ENCODE peak calls at places on chromosomes 13 and 19, in six cellular contexts. I is uterus; D is CD8-positive, alpha-beta memory T cell; Z is testis; W is mesenchymal stem cell; L is left ventricle myocardium inferior. M is an unnamed sample. For H3K36me3, the result is how much of the 10 kb centered on the place peaks cover.

GRCh38 chr19:56642711-56643459 is at the start of gene SMIM17:
- DNase-seq in I (no peak), D (no peak), Z (no peak), W (no peak), L (no peak), M (no peak)

GRCh38 chr13:31073859-31074718 is 87.6 kb downstream of the HSPH1 start:
- DNase-seq in I (no peak), D (no peak), Z (no peak), W (peak), L (no peak), M (no peak)

GRCh38 chr13:94731028-94731427 is 18.7 kb upstream of the SOX21 start:
- DNase-seq in I (no peak), D (no peak), Z (no peak), W (no peak), L (no peak), M (no peak)

GRCh38 chr13:30905932-30906383 is at the start of gene MEDAG:
- DNase-seq in I (peak), D (no peak), Z (peak), W (peak), L (peak), M (no peak)

GRCh38 chr13:40452038-40452666 is 214.3 kb downstream of the FOXO1 start:
- DNase-seq in I (no peak), D (no peak), Z (no peak), W (no peak), L (no peak), M (no peak)

GRCh38 chr13:102400619-102401125 is 1.2 kb downstream of the FGF14 start:
- DNase-seq in I (peak), D (peak), Z (no peak), W (peak), L (peak), M (no peak)

GRCh38 chr13:46063292-46063691 is 10.7 kb upstream of the ZC3H13 start:
- DNase-seq in I (no peak), D (no peak), Z (no peak), W (no peak), L (no peak), M (no peak)

GRCh38 chr13:73179906-73180305 is 121.1 kb downstream of the KLF5 start:
- DNase-seq in I (no peak), D (no peak), Z (no peak), W (peak), L (no peak), M (no peak)

GRCh38 chr19:18659281-18660050 is 22.6 kb downstream of the KLHL26 start:
- DNase-seq in I (peak), D (no peak), Z (no peak), W (peak), L (peak), M (no peak)

GRCh38 chr19:410243-410781 is 1.4 kb upstream of the C2CD4C start:
- DNase-seq in I (no peak), D (no peak), Z (no peak), W (no peak), L (no peak), M (no peak)

GRCh38 chr13:65932587-65933239 is 1297.4 kb downstream of the PCDH9 start:
- DNase-seq in I (no peak), D (no peak), Z (no peak), W (peak), L (no peak), M (peak)

GRCh38 chr13:106468948-106469590 is 66.4 kb downstream of the EFNB2 start:
- DNase-seq in I (no peak), D (no peak), Z (no peak), W (no peak), L (no peak), M (no peak)

GRCh38 chr19:6611441-6611852 is 20.5 kb upstream of the CD70 start:
- DNase-seq in I (no peak), D (no peak), Z (no peak), W (no peak), L (no peak), M (no peak)

GRCh38 chr19:12350185-12350889 is 15.1 kb downstream of the ZNF442 start:
- DNase-seq in I (no peak), D (no peak), Z (no peak), W (no peak), L (no peak), M (no peak)

GRCh38 chr19:30898353-30899103 is 450.7 kb downstream of the TSHZ3 start:
- DNase-seq in I (no peak), D (no peak), Z (no peak), W (no peak), L (no peak), M (no peak)

GRCh38 chr13:105921711-105922110 is 613.8 kb downstream of the EFNB2 start:
- DNase-seq in I (no peak), D (no peak), Z (no peak), W (no peak), L (no peak), M (no peak)

GRCh38 chr19:2607712-2608601 is 94.5 kb downstream of the GNG7 start:
- DNase-seq in I (no peak), D (peak), Z (no peak), W (no peak), L (no peak), M (no peak)

GRCh38 chr13:99339736-99340392 is 32.7 kb upstream of the GPR183 start:
- DNase-seq in I (no peak), D (peak), Z (no peak), W (peak), L (no peak), M (no peak)

GRCh38 chr13:111664060-111664459 is 343.6 kb downstream of the TEX29 start:
- DNase-seq in I (no peak), D (no peak), Z (no peak), W (no peak), L (no peak), M (no peak)

GRCh38 chr19:48405850-48406249 is 12.4 kb downstream of the GRIN2D start:
- DNase-seq in I (no peak), D (no peak), Z (peak), W (no peak), L (no peak), M (no peak)

GRCh38 chr19:17303940-17304267 is 679 bp upstream of the ABHD8 start:
- DNase-seq in I (no peak), D (no peak), Z (no peak), W (no peak), L (no peak), M (no peak)

GRCh38 chr19:51726049-51726448 is 2.3 kb upstream of the HAS1 start:
- DNase-seq in I (peak), D (no peak), Z (peak), W (no peak), L (peak), M (no peak)

GRCh38 chr13:22053053-22053452 is 382.2 kb downstream of the FGF9 start:
- DNase-seq in I (no peak), D (no peak), Z (no peak), W (no peak), L (no peak), M (no peak)

GRCh38 chr19:8373867-8374813 is 10.2 kb downstream of the ANGPTL4 start:
- DNase-seq in I (no peak), D (no peak), Z (peak), W (no peak), L (no peak), M (no peak)

GRCh38 chr13:30338331-30338851 is 31.0 kb upstream of the KATNAL1 start:
- DNase-seq in I (no peak), D (no peak), Z (no peak), W (no peak), L (no peak), M (no peak)

GRCh38 chr19:32407004-32407992 is 1.7 kb downstream of the DPY19L3 start:
- DNase-seq in I (peak), D (no peak), Z (peak), W (peak), L (no peak), M (no peak)

GRCh38 chr13:95039415-95039814 is 261.8 kb downstream of the ABCC4 start:
- DNase-seq in I (no peak), D (no peak), Z (no peak), W (no peak), L (no peak), M (no peak)

GRCh38 chr19:52946322-52947310 is 16.1 kb downstream of the ZNF816 start:
- DNase-seq in I (peak), D (no peak), Z (peak), W (no peak), L (peak), M (no peak)

GRCh38 chr19:45900661-45901431 is 1.6 kb downstream of the MYPOP start:
- DNase-seq in I (no peak), D (no peak), Z (no peak), W (no peak), L (no peak), M (no peak)
- H3K4me3 ChIP-seq in I (peak), D (no peak), Z (peak), W (peak), L (peak), M (no peak)

GRCh38 chr19:4416268-4416667 is 13.8 kb downstream of the CHAF1A start:
- DNase-seq in I (no peak), D (no peak), Z (no peak), W (no peak), L (no peak), M (no peak)

GRCh38 chr19:4414144-4414799 is 11.8 kb downstream of the CHAF1A start:
- DNase-seq in I (no peak), D (no peak), Z (no peak), W (peak), L (no peak), M (no peak)

GRCh38 chr19:4413588-4413987 is 11.1 kb downstream of the CHAF1A start:
- DNase-seq in I (no peak), D (no peak), Z (no peak), W (no peak), L (no peak), M (no peak)

GRCh38 chr19:4415352-4415751 is 12.9 kb downstream of the CHAF1A start:
- DNase-seq in I (peak), D (no peak), Z (peak), W (no peak), L (no peak), M (no peak)

DNA sequence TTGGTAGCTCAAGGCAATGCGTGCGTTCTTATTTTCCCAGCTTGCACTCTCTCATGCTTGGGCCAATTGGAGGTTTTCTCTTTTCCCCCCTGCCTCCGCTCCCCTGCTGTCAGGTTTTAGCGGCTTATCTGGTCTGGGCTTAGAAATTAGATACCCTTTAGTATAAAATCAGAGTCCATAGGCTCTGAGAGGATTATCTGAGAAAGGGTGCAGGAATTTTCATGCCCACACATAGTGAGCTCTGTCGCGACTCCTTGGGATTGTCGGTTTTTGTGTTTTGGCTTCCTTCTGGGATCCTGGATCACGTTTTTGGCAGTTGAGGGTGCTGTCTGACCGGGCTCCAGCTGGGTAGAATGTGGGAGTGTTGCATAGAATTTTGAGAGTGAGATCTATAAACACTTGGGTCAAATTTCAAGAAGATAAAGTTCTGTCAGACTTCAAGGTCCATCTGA is 12.4 kb downstream of the CHAF1A start:
- DNase-seq in I (no peak), D (no peak), Z (peak), W (no peak), L (no peak), M (no peak)
- H3K36me3 ChIP-seq in I (under half), D (under half), Z (under half), W (under half), L (under half), M (half or more)

GRCh38 chr19:15099017-15099582 is 8.1 kb upstream of the SYDE1 start:
- DNase-seq in I (no peak), D (no peak), Z (no peak), W (no peak), L (no peak), M (no peak)
- H3K27ac ChIP-seq in I (no peak), D (no peak), Z (no peak), W (no peak), L (no peak), M (no peak)

GRCh38 chr19:39498262-39499081 is at the start of gene DLL3:
- DNase-seq in I (no peak), D (no peak), Z (no peak), W (peak), L (no peak), M (peak)
- H3K4me3 ChIP-seq in I (no peak), D (peak), Z (peak), W (no peak), L (peak), M (peak)

M was measured in SJCRH30.